ENCODE peak calls at places on chromosomes 5 and 9, in ten cellular contexts. One of them, this sample, is unnamed.

GRCh38 chr9:5089737-5090136 is 95.7 kb downstream of the INSL6 start:
- DNase-seq in ELR: no peak
- DNase-seq in DMS153: peak
- DNase-seq in IMR-90: no peak
- DNase-seq in T47D: peak
- DNase-seq in WTC11: no peak
- DNase-seq in AG20443: no peak
- DNase-seq in choroid plexus epithelial cell: no peak
- DNase-seq in CD8-positive, alpha-beta T cell: no peak
- DNase-seq in LoVo: no peak
- DNase-seq in this sample: peak

GRCh38 chr5:62273691-62274090 is 32.3 kb upstream of the KIF2A start:
- DNase-seq in ELR: no peak
- DNase-seq in DMS153: no peak
- DNase-seq in IMR-90: no peak
- DNase-seq in T47D: no peak
- DNase-seq in WTC11: no peak
- DNase-seq in AG20443: no peak
- DNase-seq in choroid plexus epithelial cell: no peak
- DNase-seq in CD8-positive, alpha-beta T cell: no peak
- DNase-seq in LoVo: no peak
- DNase-seq in this sample: no peak

GRCh38 chr9:98121096-98121495 is 2.1 kb upstream of the TRIM14 start:
- DNase-seq in ELR: peak
- DNase-seq in DMS153: peak
- DNase-seq in IMR-90: no peak
- DNase-seq in T47D: peak
- DNase-seq in WTC11: no peak
- DNase-seq in AG20443: no peak
- DNase-seq in choroid plexus epithelial cell: peak
- DNase-seq in CD8-positive, alpha-beta T cell: no peak
- DNase-seq in LoVo: peak
- DNase-seq in this sample: no peak

GRCh38 chr5:153618857-153619256 is 128.4 kb downstream of the GRIA1 start:
- DNase-seq in ELR: peak
- DNase-seq in DMS153: no peak
- DNase-seq in IMR-90: peak
- DNase-seq in T47D: no peak
- DNase-seq in WTC11: no peak
- DNase-seq in AG20443: peak
- DNase-seq in choroid plexus epithelial cell: no peak
- DNase-seq in CD8-positive, alpha-beta T cell: no peak
- DNase-seq in LoVo: no peak
- DNase-seq in this sample: peak

GRCh38 chr5:93583799-93584530 is 943 bp downstream of the NR2F1 start:
- DNase-seq in ELR: peak
- DNase-seq in DMS153: peak
- DNase-seq in IMR-90: peak
- DNase-seq in T47D: peak
- DNase-seq in WTC11: peak
- DNase-seq in AG20443: peak
- DNase-seq in choroid plexus epithelial cell: no peak
- DNase-seq in CD8-positive, alpha-beta T cell: no peak
- DNase-seq in LoVo: peak
- DNase-seq in this sample: no peak

GRCh38 chr9:127809562-127810377 is 7.1 kb downstream of the FPGS start:
- DNase-seq in ELR: no peak
- DNase-seq in DMS153: no peak
- DNase-seq in IMR-90: no peak
- DNase-seq in T47D: peak
- DNase-seq in WTC11: peak
- DNase-seq in AG20443: peak
- DNase-seq in choroid plexus epithelial cell: peak
- DNase-seq in CD8-positive, alpha-beta T cell: no peak
- DNase-seq in LoVo: no peak
- DNase-seq in this sample: no peak

GRCh38 chr5:87308024-87308423 is 40.3 kb downstream of the RASA1 start:
- DNase-seq in ELR: no peak
- DNase-seq in DMS153: no peak
- DNase-seq in IMR-90: no peak
- DNase-seq in T47D: no peak
- DNase-seq in WTC11: no peak
- DNase-seq in AG20443: no peak
- DNase-seq in choroid plexus epithelial cell: no peak
- DNase-seq in CD8-positive, alpha-beta T cell: no peak
- DNase-seq in LoVo: no peak
- DNase-seq in this sample: no peak

GRCh38 chr9:111728143-111728542 is 66.6 kb downstream of the SHOC1 start:
- DNase-seq in ELR: peak
- DNase-seq in DMS153: no peak
- DNase-seq in IMR-90: peak
- DNase-seq in T47D: peak
- DNase-seq in WTC11: no peak
- DNase-seq in AG20443: no peak
- DNase-seq in choroid plexus epithelial cell: peak
- DNase-seq in CD8-positive, alpha-beta T cell: no peak
- DNase-seq in LoVo: peak
- DNase-seq in this sample: no peak

GRCh38 chr5:83368317-83368716 is 103.2 kb upstream of the VCAN start:
- DNase-seq in ELR: peak
- DNase-seq in DMS153: no peak
- DNase-seq in IMR-90: peak
- DNase-seq in T47D: no peak
- DNase-seq in WTC11: no peak
- DNase-seq in AG20443: peak
- DNase-seq in choroid plexus epithelial cell: peak
- DNase-seq in CD8-positive, alpha-beta T cell: no peak
- DNase-seq in LoVo: no peak
- DNase-seq in this sample: peak

GRCh38 chr5:1881731-1882336 is 891 bp downstream of the IRX4 start:
- DNase-seq in ELR: no peak
- DNase-seq in DMS153: no peak
- DNase-seq in IMR-90: no peak
- DNase-seq in T47D: no peak
- DNase-seq in WTC11: peak
- DNase-seq in AG20443: no peak
- DNase-seq in choroid plexus epithelial cell: no peak
- DNase-seq in CD8-positive, alpha-beta T cell: no peak
- DNase-seq in LoVo: no peak
- DNase-seq in this sample: no peak

GRCh38 chr9:126423709-126424185 is 97.1 kb downstream of the MVB12B start:
- DNase-seq in ELR: no peak
- DNase-seq in DMS153: no peak
- DNase-seq in IMR-90: no peak
- DNase-seq in T47D: no peak
- DNase-seq in WTC11: no peak
- DNase-seq in AG20443: no peak
- DNase-seq in choroid plexus epithelial cell: no peak
- DNase-seq in CD8-positive, alpha-beta T cell: no peak
- DNase-seq in LoVo: no peak
- DNase-seq in this sample: no peak

GRCh38 chr9:99859395-99859980 is 37.8 kb downstream of the NR4A3 start:
- DNase-seq in ELR: peak
- DNase-seq in DMS153: no peak
- DNase-seq in IMR-90: peak
- DNase-seq in T47D: no peak
- DNase-seq in WTC11: no peak
- DNase-seq in AG20443: peak
- DNase-seq in choroid plexus epithelial cell: no peak
- DNase-seq in CD8-positive, alpha-beta T cell: no peak
- DNase-seq in LoVo: no peak
- DNase-seq in this sample: no peak

GRCh38 chr5:52579391-52579790 is 208.3 kb upstream of the ITGA1 start:
- DNase-seq in ELR: no peak
- DNase-seq in DMS153: peak
- DNase-seq in IMR-90: no peak
- DNase-seq in T47D: no peak
- DNase-seq in WTC11: no peak
- DNase-seq in AG20443: no peak
- DNase-seq in choroid plexus epithelial cell: no peak
- DNase-seq in CD8-positive, alpha-beta T cell: no peak
- DNase-seq in LoVo: no peak
- DNase-seq in this sample: no peak

GRCh38 chr9:33686942-33687341 is 108.4 kb upstream of the PRSS3 start:
- DNase-seq in ELR: no peak
- DNase-seq in DMS153: no peak
- DNase-seq in IMR-90: no peak
- DNase-seq in T47D: no peak
- DNase-seq in WTC11: no peak
- DNase-seq in AG20443: no peak
- DNase-seq in choroid plexus epithelial cell: no peak
- DNase-seq in CD8-positive, alpha-beta T cell: no peak
- DNase-seq in LoVo: no peak
- DNase-seq in this sample: no peak

GRCh38 chr9:33787839-33788238 is 7.5 kb upstream of the PRSS3 start:
- DNase-seq in ELR: no peak
- DNase-seq in DMS153: no peak
- DNase-seq in IMR-90: no peak
- DNase-seq in T47D: no peak
- DNase-seq in WTC11: no peak
- DNase-seq in AG20443: no peak
- DNase-seq in choroid plexus epithelial cell: no peak
- DNase-seq in CD8-positive, alpha-beta T cell: no peak
- DNase-seq in LoVo: no peak
- DNase-seq in this sample: no peak

GRCh38 chr9:129868571-129869486 is 33.6 kb downstream of the USP20 start:
- DNase-seq in ELR: peak
- DNase-seq in DMS153: no peak
- DNase-seq in IMR-90: no peak
- DNase-seq in T47D: no peak
- DNase-seq in WTC11: no peak
- DNase-seq in AG20443: no peak
- DNase-seq in choroid plexus epithelial cell: no peak
- DNase-seq in CD8-positive, alpha-beta T cell: peak
- DNase-seq in LoVo: no peak
- DNase-seq in this sample: no peak

GRCh38 chr9:129363216-129363873 is 185.3 kb upstream of the IER5L start:
- DNase-seq in ELR: no peak
- DNase-seq in DMS153: no peak
- DNase-seq in IMR-90: no peak
- DNase-seq in T47D: no peak
- DNase-seq in WTC11: no peak
- DNase-seq in AG20443: no peak
- DNase-seq in choroid plexus epithelial cell: no peak
- DNase-seq in CD8-positive, alpha-beta T cell: no peak
- DNase-seq in LoVo: no peak
- DNase-seq in this sample: no peak

GRCh38 chr9:110875275-110875674 is 163.0 kb downstream of the LPAR1 start:
- DNase-seq in ELR: no peak
- DNase-seq in DMS153: no peak
- DNase-seq in IMR-90: no peak
- DNase-seq in T47D: no peak
- DNase-seq in WTC11: peak
- DNase-seq in AG20443: no peak
- DNase-seq in choroid plexus epithelial cell: no peak
- DNase-seq in CD8-positive, alpha-beta T cell: no peak
- DNase-seq in LoVo: no peak
- DNase-seq in this sample: no peak

GRCh38 chr9:114499528-114499927 is 5.7 kb downstream of the WHRN start:
- DNase-seq in ELR: no peak
- DNase-seq in DMS153: no peak
- DNase-seq in IMR-90: no peak
- DNase-seq in T47D: no peak
- DNase-seq in WTC11: no peak
- DNase-seq in AG20443: no peak
- DNase-seq in choroid plexus epithelial cell: no peak
- DNase-seq in CD8-positive, alpha-beta T cell: no peak
- DNase-seq in LoVo: no peak
- DNase-seq in this sample: no peak

GRCh38 chr9:137647096-137647709 is 28.4 kb downstream of the EHMT1 start:
- DNase-seq in ELR: no peak
- DNase-seq in DMS153: no peak
- DNase-seq in IMR-90: no peak
- DNase-seq in T47D: no peak
- DNase-seq in WTC11: no peak
- DNase-seq in AG20443: no peak
- DNase-seq in choroid plexus epithelial cell: no peak
- DNase-seq in CD8-positive, alpha-beta T cell: no peak
- DNase-seq in LoVo: no peak
- DNase-seq in this sample: no peak

GRCh38 chr9:131180454-131180853 is 55.1 kb downstream of the NUP214 start:
- DNase-seq in ELR: peak
- DNase-seq in DMS153: no peak
- DNase-seq in IMR-90: peak
- DNase-seq in T47D: no peak
- DNase-seq in WTC11: no peak
- DNase-seq in AG20443: peak
- DNase-seq in choroid plexus epithelial cell: peak
- DNase-seq in CD8-positive, alpha-beta T cell: no peak
- DNase-seq in LoVo: no peak
- DNase-seq in this sample: peak

GRCh38 chr9:3244963-3245653 is 280.7 kb downstream of the RFX3 start:
- DNase-seq in ELR: no peak
- DNase-seq in DMS153: no peak
- DNase-seq in IMR-90: no peak
- DNase-seq in T47D: no peak
- DNase-seq in WTC11: no peak
- DNase-seq in AG20443: no peak
- DNase-seq in choroid plexus epithelial cell: no peak
- DNase-seq in CD8-positive, alpha-beta T cell: no peak
- DNase-seq in LoVo: no peak
- DNase-seq in this sample: no peak

GRCh38 chr5:83312672-83313071 is 158.9 kb upstream of the VCAN start:
- DNase-seq in ELR: no peak
- DNase-seq in DMS153: no peak
- DNase-seq in IMR-90: no peak
- DNase-seq in T47D: no peak
- DNase-seq in WTC11: no peak
- DNase-seq in AG20443: no peak
- DNase-seq in choroid plexus epithelial cell: no peak
- DNase-seq in CD8-positive, alpha-beta T cell: no peak
- DNase-seq in LoVo: no peak
- DNase-seq in this sample: no peak

GRCh38 chr5:112710896-112711295 is 26.8 kb upstream of the APC start:
- DNase-seq in ELR: no peak
- DNase-seq in DMS153: no peak
- DNase-seq in IMR-90: no peak
- DNase-seq in T47D: no peak
- DNase-seq in WTC11: no peak
- DNase-seq in AG20443: no peak
- DNase-seq in choroid plexus epithelial cell: no peak
- DNase-seq in CD8-positive, alpha-beta T cell: no peak
- DNase-seq in LoVo: no peak
- DNase-seq in this sample: no peak

GRCh38 chr5:143235423-143235822 is 168.1 kb downstream of the NR3C1 start:
- DNase-seq in ELR: peak
- DNase-seq in DMS153: no peak
- DNase-seq in IMR-90: peak
- DNase-seq in T47D: no peak
- DNase-seq in WTC11: no peak
- DNase-seq in AG20443: peak
- DNase-seq in choroid plexus epithelial cell: peak
- DNase-seq in CD8-positive, alpha-beta T cell: no peak
- DNase-seq in LoVo: no peak
- DNase-seq in this sample: no peak

GRCh38 chr9:91978739-91979414 is 28.8 kb upstream of the ROR2 start:
- DNase-seq in ELR: peak
- DNase-seq in DMS153: no peak
- DNase-seq in IMR-90: peak
- DNase-seq in T47D: peak
- DNase-seq in WTC11: peak
- DNase-seq in AG20443: peak
- DNase-seq in choroid plexus epithelial cell: peak
- DNase-seq in CD8-positive, alpha-beta T cell: no peak
- DNase-seq in LoVo: peak
- DNase-seq in this sample: peak

GRCh38 chr5:134552301-134552700 is 26.8 kb downstream of the JADE2 start:
- DNase-seq in ELR: peak
- DNase-seq in DMS153: no peak
- DNase-seq in IMR-90: peak
- DNase-seq in T47D: peak
- DNase-seq in WTC11: no peak
- DNase-seq in AG20443: peak
- DNase-seq in choroid plexus epithelial cell: peak
- DNase-seq in CD8-positive, alpha-beta T cell: no peak
- DNase-seq in LoVo: no peak
- DNase-seq in this sample: peak